ENCODE peak calls at places on chromosomes 2 and 18, in seven cellular contexts. A, Z, T, D, W, R and J are unnamed samples.
A peak's percentile ranks its signal among the peaks of the same experiment; 100 is the strongest.

GRCh38 chr2:102027036-102027702 is 35.4 kb downstream of the IL1R2 start:
- DNase-seq in A (peak; percentile 81), Z (no peak), T (no peak), D (no peak), W (no peak), R (peak; percentile 90), J (no peak)

GRCh38 chr2:1780693-1781092 is 36.4 kb upstream of the PXDN start:
- DNase-seq in A (no peak), Z (no peak), T (no peak), D (no peak), W (no peak), R (no peak), J (no peak)

GRCh38 chr2:204730588-204730987 is 185.3 kb downstream of the PARD3B start:
- DNase-seq in A (no peak), Z (no peak), T (no peak), D (no peak), W (no peak), R (no peak), J (no peak)

GRCh38 chr2:164388511-164388910 is 232.8 kb downstream of the GRB14 start:
- DNase-seq in A (no peak), Z (no peak), T (no peak), D (peak; percentile 45), W (peak; percentile 3), R (peak; percentile 88), J (no peak)

GRCh38 chr18:8661754-8662573 is 43.4 kb upstream of the MTCL1 start:
- DNase-seq in A (no peak), Z (peak; percentile 31), T (no peak), D (no peak), W (no peak), R (peak; percentile 63), J (no peak)

GRCh38 chr18:13291299-13291698 is 72.7 kb downstream of the LDLRAD4 start:
- DNase-seq in A (no peak), Z (no peak), T (no peak), D (no peak), W (no peak), R (no peak), J (no peak)

GRCh38 chr2:118310016-118310877 is 222.0 kb downstream of the INSIG2 start:
- DNase-seq in A (peak; percentile 41), Z (peak; percentile 13), T (no peak), D (no peak), W (no peak), R (peak; percentile 53), J (peak; percentile 64)

GRCh38 chr2:43387092-43388062 is 161.0 kb upstream of the ZFP36L2 start:
- DNase-seq in A (no peak), Z (peak; percentile 15), T (no peak), D (no peak), W (no peak), R (peak; percentile 63), J (no peak)

GRCh38 chr18:55390898-55391297 is 197.1 kb downstream of the TCF4 start:
- DNase-seq in A (no peak), Z (no peak), T (no peak), D (no peak), W (no peak), R (no peak), J (no peak)

GRCh38 chr2:49153231-49153630 is 1.1 kb downstream of the FSHR start:
- DNase-seq in A (no peak), Z (no peak), T (no peak), D (no peak), W (no peak), R (no peak), J (no peak)

GRCh38 chr2:223978451-223978850 is 21.2 kb downstream of the MRPL44 start:
- DNase-seq in A (no peak), Z (no peak), T (no peak), D (no peak), W (no peak), R (no peak), J (no peak)

GRCh38 chr2:195317533-195317932 is 339.5 kb upstream of the SLC39A10 start:
- DNase-seq in A (no peak), Z (no peak), T (no peak), D (no peak), W (no peak), R (no peak), J (no peak)

GRCh38 chr2:117557626-117558025 is 256.9 kb upstream of the DDX18 start:
- DNase-seq in A (no peak), Z (no peak), T (no peak), D (no peak), W (no peak), R (no peak), J (no peak)

GRCh38 chr18:44586782-44587524 is 93.7 kb upstream of the SETBP1 start:
- DNase-seq in A (no peak), Z (no peak), T (peak; percentile 16), D (no peak), W (no peak), R (no peak), J (no peak)

GRCh38 chr2:65055427-65056214 is 595 bp upstream of the CEP68 start:
- DNase-seq in A (no peak), Z (peak; percentile 77), T (peak; percentile 40), D (no peak), W (peak; percentile 43), R (no peak), J (no peak)

GRCh38 chr2:51981813-51982212 is 949.9 kb upstream of the NRXN1 start:
- DNase-seq in A (no peak), Z (no peak), T (no peak), D (no peak), W (no peak), R (peak; percentile 73), J (no peak)

GRCh38 chr18:1778496-1779178 is 792.7 kb downstream of the METTL4 start:
- DNase-seq in A (no peak), Z (no peak), T (no peak), D (no peak), W (no peak), R (no peak), J (no peak)

GRCh38 chr18:1779587-1779986 is 791.7 kb downstream of the METTL4 start:
- DNase-seq in A (no peak), Z (no peak), T (no peak), D (no peak), W (no peak), R (no peak), J (no peak)

GRCh38 chr18:1774261-1774660 is 797.0 kb downstream of the METTL4 start:
- DNase-seq in A (no peak), Z (no peak), T (no peak), D (no peak), W (no peak), R (no peak), J (no peak)

GRCh38 chr18:1777843-1778242 is 793.5 kb downstream of the METTL4 start:
- DNase-seq in A (no peak), Z (no peak), T (no peak), D (no peak), W (no peak), R (no peak), J (no peak)
- H3K4me3 ChIP-seq in A (no peak overlapping the region), Z (no peak overlapping the region), T (no peak overlapping the region), D (no peak overlapping the region), W (no peak overlapping the region), R (no peak overlapping the region), J (no peak overlapping the region)

GRCh38 chr2:56684371-56684770 is 500.6 kb downstream of the CCDC85A start:
- DNase-seq in A (no peak), Z (no peak), T (no peak), D (no peak), W (no peak), R (no peak), J (no peak)

GRCh38 chr2:56688661-56689060 is 504.9 kb downstream of the CCDC85A start:
- DNase-seq in A (no peak), Z (no peak), T (no peak), D (no peak), W (no peak), R (no peak), J (no peak)

GRCh38 chr2:56682397-56682760 is 498.6 kb downstream of the CCDC85A start:
- DNase-seq in A (no peak), Z (no peak), T (no peak), D (no peak), W (no peak), R (peak; percentile 62), J (no peak)

GRCh38 chr2:56685205-56685604 is 501.4 kb downstream of the CCDC85A start:
- DNase-seq in A (no peak), Z (no peak), T (no peak), D (no peak), W (no peak), R (no peak), J (no peak)

DNA sequence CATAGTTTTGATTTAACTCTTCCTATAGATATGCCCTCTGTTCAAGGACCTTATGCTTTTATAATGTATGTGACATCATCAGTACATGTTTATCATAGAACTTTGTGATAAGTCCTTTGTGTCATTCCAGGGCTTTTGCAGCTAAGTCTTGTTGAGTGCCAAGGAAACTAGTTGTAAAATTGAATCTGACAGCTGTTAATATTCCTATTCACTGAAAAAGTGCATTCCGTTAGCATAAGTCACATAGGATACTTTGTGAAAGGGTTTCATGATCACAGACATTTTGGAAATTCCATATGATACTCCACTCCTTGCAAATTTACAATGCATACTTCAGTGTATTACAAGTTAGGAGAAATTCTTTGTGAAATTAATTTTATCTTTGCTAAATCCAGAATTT is 503.4 kb downstream of the CCDC85A start:
- DNase-seq in A (no peak), Z (no peak), T (no peak), D (no peak), W (no peak), R (peak; percentile 12), J (no peak)
- H3K4me3 ChIP-seq in A (no peak overlapping the region), Z (no peak overlapping the region), T (no peak overlapping the region), D (no peak overlapping the region), W (no peak overlapping the region), R (no peak overlapping the region), J (no peak overlapping the region)

GRCh38 chr2:136171223-136171622 is 53.3 kb upstream of the CXCR4 start:
- DNase-seq in A (no peak), Z (no peak), T (no peak), D (no peak), W (no peak), R (no peak), J (no peak)

GRCh38 chr2:136175466-136175865 is 57.5 kb upstream of the CXCR4 start:
- DNase-seq in A (no peak), Z (no peak), T (no peak), D (no peak), W (no peak), R (no peak), J (no peak)

GRCh38 chr2:136175868-136176267 is 57.9 kb upstream of the CXCR4 start:
- DNase-seq in A (no peak), Z (no peak), T (no peak), D (no peak), W (no peak), R (no peak), J (no peak)

GRCh38 chr2:136168605-136169210 is 50.8 kb upstream of the CXCR4 start:
- DNase-seq in A (no peak), Z (no peak), T (no peak), D (no peak), W (no peak), R (no peak), J (no peak)

DNA sequence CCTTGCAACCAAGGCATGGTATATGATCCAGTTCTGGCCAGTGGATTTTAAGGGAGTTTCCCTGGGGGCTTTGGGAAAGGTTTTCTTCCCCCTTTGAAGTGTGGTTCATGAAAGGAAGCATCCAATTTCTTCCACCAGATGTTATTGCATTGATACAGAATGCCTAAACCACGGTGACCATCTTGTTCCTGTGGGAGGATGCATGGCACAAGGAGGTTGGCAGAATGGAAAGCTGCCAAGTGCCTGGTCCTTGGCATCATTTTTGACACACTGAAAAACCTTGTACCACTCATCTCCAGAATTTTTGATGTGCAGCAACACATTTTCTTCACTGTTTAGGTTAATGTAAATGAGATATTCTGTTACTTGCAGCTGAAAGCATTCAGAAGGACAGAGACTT is 55.2 kb upstream of the CXCR4 start:
- DNase-seq in A (no peak), Z (no peak), T (no peak), D (no peak), W (no peak), R (no peak), J (no peak)
- H3K4me3 ChIP-seq in A (no peak overlapping the region), Z (no peak overlapping the region), T (no peak overlapping the region), D (no peak overlapping the region), W (no peak overlapping the region), R (no peak overlapping the region), J (no peak overlapping the region)

GRCh38 chr2:208245746-208246145 is 9.1 kb downstream of the IDH1 start:
- DNase-seq in A (no peak), Z (no peak), T (no peak), D (no peak), W (no peak), R (no peak), J (no peak)
- H3K4me3 ChIP-seq in A (no peak overlapping the region), Z (no peak overlapping the region), T (no peak overlapping the region), D (no peak overlapping the region), W (no peak overlapping the region), R (no peak overlapping the region), J (no peak overlapping the region)